ENCODE peak calls at places on chromosomes 4 and X, in six cellular contexts. U is left ventricle myocardium inferior, V is left lung, S is OCI-M1, D is esophagus squamous epithelium, M is EL. Z is an unnamed sample.

GRCh38 chrX:120514236-120514635 is 45.1 kb upstream of the LAMP2 start:
- DNase-seq in U (no peak), D (no peak), M (peak; percentile 31), V (no peak), S (peak; percentile 62), Z (no peak)

GRCh38 chrX:12076046-12076445 is 62.2 kb upstream of the FRMPD4 start:
- DNase-seq in V (no peak), U (no peak), M (no peak), D (no peak), S (no peak), Z (no peak)

GRCh38 chr4:54433686-54434085 is 204.6 kb downstream of the PDGFRA start:
- DNase-seq in S (peak; percentile 43), U (no peak), D (no peak), V (no peak), M (no peak), Z (no peak)

GRCh38 chr4:38647096-38647819 is 16.7 kb upstream of the KLF3 start:
- DNase-seq in V (no peak), M (no peak), S (no peak), U (no peak), D (no peak), Z (no peak)

GRCh38 chrX:153672531-153673397 is 849 bp downstream of the PNCK start:
- DNase-seq in M (no peak), U (no peak), S (no peak), V (no peak), D (no peak), Z (no peak)

GRCh38 chr4:84995386-84995785 is 28.9 kb upstream of the WDFY3 start:
- DNase-seq in S (no peak), M (peak; percentile 84), U (no peak), V (no peak), D (no peak), Z (peak; percentile 66)

GRCh38 chr4:184805462-184806245 is 20.1 kb downstream of the ACSL1 start:
- DNase-seq in U (peak; percentile 84), V (peak; percentile 87), S (peak; percentile 42), D (no peak), M (no peak), Z (no peak)

GRCh38 chr4:1520145-1520661 is 114.0 kb upstream of the NKX1-1 start:
- DNase-seq in M (no peak), U (no peak), D (no peak), V (peak; percentile 72), S (no peak), Z (no peak)

GRCh38 chrX:48487362-48487785 is 11.4 kb downstream of the FTSJ1 start:
- DNase-seq in S (no peak), U (no peak), V (no peak), D (no peak), M (peak; percentile 93), Z (peak; percentile 64)

GRCh38 chr4:78331186-78331585 is 220.4 kb upstream of the ANXA3 start:
- DNase-seq in M (no peak), S (no peak), D (no peak), U (no peak), V (no peak), Z (no peak)

GRCh38 chr4:169136796-169137554 is 126.9 kb upstream of the CBR4 start:
- DNase-seq in U (no peak), V (no peak), S (no peak), M (no peak), D (no peak), Z (no peak)

GRCh38 chr4:39469429-39470077 is 10.7 kb downstream of the LIAS start:
- DNase-seq in D (no peak), M (peak; percentile 83), U (no peak), V (no peak), S (peak; percentile 89), Z (peak; percentile 91)

GRCh38 chr4:7897811-7898210 is 41.9 kb downstream of the AFAP1 start:
- DNase-seq in U (no peak), V (no peak), S (no peak), M (peak; percentile 32), D (no peak), Z (no peak)

GRCh38 chrX:134144231-134144630 is 92.8 kb upstream of the CCDC160 start:
- DNase-seq in D (no peak), S (peak; percentile 62), V (no peak), U (no peak), M (no peak), Z (peak; percentile 53)

GRCh38 chr4:188691811-188692210 is 552.6 kb downstream of the TRIML1 start:
- DNase-seq in D (no peak), V (no peak), M (peak; percentile 10), U (no peak), S (no peak), Z (no peak)

GRCh38 chr4:135508006-135508714 is 1306.6 kb upstream of the PABPC4L start:
- DNase-seq in V (no peak), M (peak; percentile 70), S (peak; percentile 17), D (no peak), U (no peak), Z (no peak)

GRCh38 chr4:89586864-89587263 is 250.1 kb downstream of the SNCA start:
- DNase-seq in D (no peak), U (no peak), S (peak; percentile 59), M (no peak), V (no peak), Z (peak; percentile 52)

GRCh38 chr4:94603170-94603747 is 151.5 kb downstream of the PDLIM5 start:
- DNase-seq in M (peak; percentile 63), U (no peak), S (no peak), V (no peak), D (no peak), Z (peak; percentile 19)

GRCh38 chrX:36963069-36963808 is 44.9 kb upstream of the FAM47C start:
- DNase-seq in D (no peak), U (no peak), V (no peak), M (no peak), S (no peak), Z (no peak)

GRCh38 chr4:40956726-40957255 is 207.0 kb downstream of the NSUN7 start:
- DNase-seq in S (no peak), U (no peak), D (no peak), V (no peak), M (no peak), Z (no peak)

GRCh38 chr4:73018595-73018994 is 50.9 kb downstream of the COX18 start:
- DNase-seq in S (no peak), M (no peak), D (no peak), U (no peak), V (peak; percentile 34), Z (no peak)

GRCh38 chr4:78464265-78464664 is 87.3 kb upstream of the ANXA3 start:
- DNase-seq in V (no peak), U (no peak), D (no peak), M (no peak), S (no peak), Z (no peak)

GRCh38 chrX:130261494-130261893 is 7.2 kb downstream of the ZNF280C start:
- DNase-seq in M (no peak), U (no peak), V (no peak), D (no peak), S (no peak), Z (no peak)